ENCODE peak calls at places on chromosomes 13 and 19, in ten cellular contexts. N is NCI-H1105; Y is GM04504; Z is neural crest cell; G is HT-29; C is epithelial cell of esophagus; O is NCI-H748 treated with DMSO at 0.1 percent for 48 hours; B is activated CD4-positive, alpha-beta T cell treated with anti-CD3 and anti-CD28 coated beads, Interleukin-2, amount 10 ng/mL, durations not matched to agents 7 days and 5 days; H is activated naive CD4-positive, alpha-beta T cell treated with anti-CD3 and anti-CD28 coated beads, Interleukin-2, amount 10 ng/mL, durations not matched to agents 7 days and 5 days; F is H7. D is an unnamed sample.

GRCh38 chr19:35558400-35559280 is 4.8 kb downstream of the ATP4A start:
- DNase-seq in N (no peak), Y (no peak), Z (no peak), G (no peak), C (no peak), O (no peak), B (no peak), H (no peak), F (no peak), D (no peak)

GRCh38 chr19:41327499-41328156 is 17.7 kb downstream of the CCDC97 start:
- DNase-seq in N (no peak), Y (no peak), Z (no peak), G (peak), C (peak), O (no peak), B (peak), H (peak), F (peak), D (peak)

GRCh38 chr19:1854542-1855039 is 6.3 kb upstream of the REXO1 start:
- DNase-seq in N (no peak), Y (no peak), Z (no peak), G (no peak), C (no peak), O (no peak), B (no peak), H (no peak), F (no peak), D (no peak)

GRCh38 chr13:110337287-110337686 is 30.2 kb downstream of the COL4A2 start:
- DNase-seq in N (no peak), Y (no peak), Z (no peak), G (no peak), C (no peak), O (no peak), B (no peak), H (no peak), F (no peak), D (no peak)

GRCh38 chr13:64662887-64663593 is 2567.1 kb downstream of the PCDH9 start:
- DNase-seq in N (no peak), Y (no peak), Z (no peak), G (no peak), C (no peak), O (no peak), B (no peak), H (no peak), F (no peak), D (no peak)

GRCh38 chr19:1430201-1430621 is 8.0 kb upstream of the RPS15 start:
- DNase-seq in N (no peak), Y (no peak), Z (no peak), G (no peak), C (no peak), O (no peak), B (no peak), H (no peak), F (peak), D (no peak)

GRCh38 chr19:31448221-31448657 is 99.0 kb upstream of the TSHZ3 start:
- DNase-seq in N (peak), Y (peak), Z (no peak), G (no peak), C (no peak), O (no peak), B (no peak), H (no peak), F (no peak), D (no peak)

GRCh38 chr13:36353001-36353400 is 6.8 kb upstream of the SPART start:
- DNase-seq in N (no peak), Y (no peak), Z (no peak), G (no peak), C (no peak), O (no peak), B (no peak), H (no peak), F (no peak), D (no peak)

GRCh38 chr13:23679214-23679613 is 109.0 kb downstream of the TNFRSF19 start:
- DNase-seq in N (no peak), Y (no peak), Z (no peak), G (no peak), C (peak), O (no peak), B (peak), H (peak), F (no peak), D (no peak)

GRCh38 chr13:113155982-113156655 is 2.3 kb upstream of the PROZ start:
- DNase-seq in N (no peak), Y (no peak), Z (no peak), G (no peak), C (no peak), O (no peak), B (no peak), H (no peak), F (no peak), D (no peak)

GRCh38 chr19:18156841-18157464 is 4.0 kb downstream of the PIK3R2 start:
- DNase-seq in N (peak), Y (peak), Z (no peak), G (peak), C (peak), O (no peak), B (no peak), H (no peak), F (peak), D (peak)

GRCh38 chr13:27619711-27620376 is 485 bp downstream of the LNX2 start:
- DNase-seq in N (no peak), Y (no peak), Z (peak), G (peak), C (no peak), O (peak), B (peak), H (peak), F (no peak), D (no peak)